ENCODE peak calls at places on chromosomes 5 and 9, in six cellular contexts. K is right cardiac atrium, A is body of pancreas, S is GM06990, L is fibroblast of lung, T is LNCaP clone FGC. H is an unnamed sample.

GRCh38 chr5:124343451-124343867 is 403.0 kb downstream of the ZNF608 start:
- DNase-seq in A (no peak), K (no peak), L (peak), S (no peak), T (no peak), H (peak)

GRCh38 chr5:93611900-93612898 is 29.2 kb downstream of the NR2F1 start:
- DNase-seq in S (no peak), A (no peak), K (peak), L (peak), T (no peak), H (no peak)

GRCh38 chr9:79471577-79472543 is 99.9 kb upstream of the TLE4 start:
- DNase-seq in T (no peak), A (peak), K (peak), S (no peak), L (peak), H (peak)

GRCh38 chr5:20972419-20972925 is 984.5 kb upstream of the CDH18 start:
- DNase-seq in T (no peak), A (no peak), K (peak), S (no peak), L (peak), H (no peak)

GRCh38 chr9:4259489-4259888 is 40.4 kb downstream of the GLIS3 start:
- DNase-seq in T (no peak), K (no peak), S (no peak), L (no peak), A (no peak), H (no peak)

GRCh38 chr9:107711528-107711927 is 222.0 kb upstream of the KLF4 start:
- DNase-seq in A (peak), S (no peak), K (peak), L (peak), T (peak), H (peak)

GRCh38 chr5:141245250-141245717 is at the start of gene PCDHB15:
- DNase-seq in K (peak), L (peak), A (no peak), T (no peak), S (no peak), H (peak)

GRCh38 chr5:176429972-176430371 is 13.6 kb upstream of the CLTB start:
- DNase-seq in K (no peak), T (no peak), S (no peak), A (no peak), L (no peak), H (no peak)

GRCh38 chr9:126532019-126532462 is 81.7 kb upstream of the LMX1B start:
- DNase-seq in T (no peak), L (peak), A (no peak), K (peak), S (no peak), H (peak)

GRCh38 chr5:109907751-109908150 is 218.0 kb downstream of the MAN2A1 start:
- DNase-seq in K (no peak), L (peak), A (no peak), S (no peak), T (no peak), H (peak)

GRCh38 chr9:71552480-71552879 is 215.8 kb downstream of the CEMIP2 start:
- DNase-seq in T (no peak), S (no peak), A (peak), L (no peak), K (no peak), H (no peak)

GRCh38 chr5:167642779-167643517 is 648.5 kb upstream of the WWC1 start:
- DNase-seq in T (no peak), A (no peak), S (no peak), K (no peak), L (peak), H (peak)

GRCh38 chr5:66796306-66797292 is 200.4 kb downstream of the MAST4 start:
- DNase-seq in S (no peak), L (peak), K (no peak), A (no peak), T (no peak), H (no peak)

GRCh38 chr5:54703568-54704255 is 186.2 kb downstream of the SNX18 start:
- DNase-seq in K (no peak), A (no peak), S (no peak), L (no peak), T (no peak), H (no peak)

GRCh38 chr5:139075066-139076050 is 122.8 kb downstream of the SIL1 start:
- DNase-seq in L (no peak), K (no peak), T (no peak), S (no peak), A (no peak), H (peak)

GRCh38 chr5:1745806-1746370 is 53.7 kb downstream of the MRPL36 start:
- DNase-seq in K (no peak), T (no peak), S (no peak), A (no peak), L (no peak), H (no peak)

GRCh38 chr5:127072861-127073846 is at the start of gene C5orf63:
- DNase-seq in T (peak), L (peak), K (peak), S (peak), A (peak), H (peak)

GRCh38 chr5:122909470-122910100 is 64.2 kb downstream of the SNX24 start:
- DNase-seq in T (no peak), L (no peak), K (no peak), A (no peak), S (no peak), H (no peak)

GRCh38 chr5:149765932-149766331 is 35.8 kb downstream of the PPARGC1B start:
- DNase-seq in T (no peak), L (no peak), S (no peak), K (no peak), A (no peak), H (no peak)

GRCh38 chr9:135931349-135931820 is 24.0 kb upstream of the CAMSAP1 start:
- DNase-seq in K (no peak), S (no peak), L (no peak), T (no peak), A (no peak), H (no peak)

GRCh38 chr5:52956014-52956413 is 33.1 kb upstream of the ITGA2 start:
- DNase-seq in T (no peak), K (no peak), A (no peak), L (no peak), S (no peak), H (no peak)

GRCh38 chr9:90999425-91000397 is 198.1 kb downstream of the SYK start:
- DNase-seq in S (no peak), L (peak), K (no peak), A (no peak), T (peak), H (no peak)

GRCh38 chr5:882253-883185 is 10.1 kb downstream of the BRD9 start:
- DNase-seq in L (no peak), S (no peak), K (no peak), T (no peak), A (peak), H (no peak)

GRCh38 chr5:29218829-29219228 is 1974.7 kb upstream of the CDH6 start:
- DNase-seq in T (no peak), L (no peak), K (no peak), A (no peak), S (no peak), H (no peak)

GRCh38 chr5:97629281-97629680 is 446.2 kb upstream of the RIOK2 start:
- DNase-seq in K (peak), S (no peak), A (no peak), T (no peak), L (peak), H (peak)

GRCh38 chr5:148499461-148499860 is 115.7 kb downstream of the FBXO38 start:
- DNase-seq in A (no peak), S (no peak), T (no peak), L (peak), K (no peak), H (no peak)

GRCh38 chr5:99607124-99607523 is 678.3 kb upstream of the CHD1 start:
- DNase-seq in K (no peak), T (no peak), A (no peak), S (no peak), L (no peak), H (no peak)

GRCh38 chr9:115213777-115214428 is 95.9 kb upstream of the TNC start:
- DNase-seq in L (peak), T (peak), A (no peak), K (no peak), S (no peak), H (peak)

GRCh38 chr9:130537346-130538050 is 41.9 kb upstream of the FUBP3 start:
- DNase-seq in T (no peak), L (peak), A (no peak), S (no peak), K (no peak), H (no peak)

GRCh38 chr5:83472508-83473343 is 1.2 kb downstream of the VCAN start:
- DNase-seq in L (peak), T (no peak), A (peak), S (peak), K (peak), H (peak)
- H3K4me3 ChIP-seq in L (peak), T (no peak), A (no peak), S (peak), K (peak), H (peak)

DNA sequence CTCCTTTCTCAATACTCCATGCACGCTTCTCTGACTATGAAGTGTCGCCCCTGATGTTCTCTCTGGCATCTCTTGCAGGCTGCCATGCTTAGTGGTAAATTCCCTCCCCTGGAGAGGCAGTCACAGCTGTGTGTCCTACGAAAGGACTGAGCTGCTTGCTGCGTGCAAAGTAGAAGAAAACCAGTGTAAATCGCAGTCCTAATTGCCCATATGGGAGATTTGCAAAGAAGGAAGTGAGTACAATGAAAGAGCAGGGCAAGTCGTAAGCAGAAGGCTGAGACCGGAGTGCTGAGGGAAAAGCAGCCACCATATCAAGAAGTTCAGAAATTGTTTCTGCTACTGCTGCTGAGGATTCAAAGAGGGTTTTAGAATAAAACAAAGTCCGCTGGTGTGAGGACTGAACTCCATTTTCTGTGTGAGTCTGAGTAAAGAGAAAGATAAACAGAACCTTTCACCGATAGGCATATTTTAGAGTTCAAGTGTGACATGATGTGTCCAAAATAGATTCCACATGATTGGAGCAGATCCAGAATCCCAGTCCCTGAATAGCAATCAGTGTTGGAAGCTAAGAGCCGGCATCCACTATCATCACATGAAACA is 507.8 kb upstream of the MPDZ start:
- DNase-seq in S (no peak), K (no peak), T (no peak), L (peak), A (no peak), H (no peak)
- H3K4me3 ChIP-seq in S (no peak), K (peak), T (no peak), L (peak), A (no peak), H (no peak)

DNA sequence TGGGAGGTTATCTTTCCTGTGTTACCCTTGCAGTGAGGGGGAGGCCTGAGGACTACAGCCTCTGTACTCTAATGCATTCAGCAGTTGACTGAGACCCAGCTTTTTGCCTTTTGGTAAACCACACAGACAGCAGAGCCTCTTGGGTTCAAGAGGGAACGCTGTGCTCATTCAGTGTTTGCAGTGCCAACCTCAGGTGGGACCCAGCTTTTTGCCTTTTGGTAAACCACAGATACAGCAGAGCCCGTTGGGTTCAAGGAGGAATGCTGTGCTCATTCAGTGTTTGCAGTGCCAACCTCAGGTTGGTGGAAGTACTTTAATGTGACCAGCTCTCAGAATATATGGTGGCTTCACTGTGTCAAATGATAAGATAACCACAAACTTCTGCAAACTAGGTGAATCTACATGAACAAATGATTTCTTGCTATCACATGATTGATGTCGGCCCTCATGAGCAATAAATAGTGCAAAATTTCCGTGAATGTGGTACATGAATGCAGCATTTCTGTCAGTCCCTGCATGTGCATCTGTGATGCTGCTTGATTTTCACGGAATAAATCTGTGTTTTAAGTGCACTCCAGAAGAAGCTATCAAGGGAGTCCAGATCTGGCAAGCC is 1.7 kb downstream of the IQGAP2 start:
- DNase-seq in A (no peak), L (no peak), S (no peak), K (no peak), T (no peak), H (no peak)
- H3K4me3 ChIP-seq in A (no peak), L (no peak), S (peak), K (peak), T (no peak), H (no peak)

DNA sequence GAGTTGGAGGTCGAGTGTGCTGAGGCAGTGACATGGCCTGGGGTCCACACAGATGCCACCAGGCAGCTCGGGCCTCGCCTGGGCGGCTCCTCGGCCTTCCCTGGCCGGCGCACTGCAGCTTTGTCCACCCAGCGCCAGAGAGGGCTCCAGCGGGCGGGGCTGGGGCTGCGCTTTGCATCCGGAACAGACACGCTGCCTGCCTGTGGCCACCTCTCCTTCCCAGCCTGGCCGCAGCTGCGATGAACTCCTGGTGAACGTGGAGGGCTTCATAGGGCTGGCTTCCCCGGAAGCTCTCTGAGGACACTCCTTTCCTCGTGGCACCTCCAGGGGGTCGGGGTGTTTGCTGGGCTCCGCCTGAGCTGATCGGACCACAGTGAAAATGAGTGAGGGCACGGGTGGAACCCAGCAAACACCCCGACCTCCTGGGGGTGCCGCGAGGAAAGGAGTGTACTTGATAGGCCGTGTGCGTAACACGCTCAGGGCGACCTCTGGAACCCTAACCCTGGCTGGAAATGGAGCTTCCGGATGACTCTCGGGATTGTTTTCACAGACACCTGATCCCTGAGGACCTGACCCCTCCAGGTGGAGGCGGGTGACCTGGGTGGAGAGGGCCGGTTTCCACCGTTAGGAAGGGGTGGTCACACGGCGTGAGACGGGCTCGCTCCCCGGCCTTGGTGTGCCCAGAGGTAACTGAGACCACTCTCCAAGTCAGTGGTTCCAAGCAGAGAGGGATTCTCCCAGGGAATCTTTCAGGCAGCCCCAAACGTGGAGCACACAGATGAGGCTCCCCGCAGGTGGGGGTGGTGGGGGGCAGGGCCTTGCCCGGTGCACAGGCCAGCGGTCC is 31.8 kb upstream of the RXRA start:
- DNase-seq in A (no peak), S (no peak), L (no peak), K (peak), T (no peak), H (no peak)
- H3K4me3 ChIP-seq in A (no peak), S (no peak), L (peak), K (no peak), T (no peak), H (no peak)

GRCh38 chr9:19809422-19810269 is 20.8 kb upstream of the SLC24A2 start:
- DNase-seq in A (no peak), T (no peak), L (no peak), S (no peak), K (no peak), H (no peak)

GRCh38 chr9:19812194-19812593 is 23.4 kb upstream of the SLC24A2 start:
- DNase-seq in A (no peak), T (no peak), L (no peak), K (no peak), S (no peak), H (no peak)

GRCh38 chr9:19804431-19804830 is 15.6 kb upstream of the SLC24A2 start:
- DNase-seq in T (no peak), L (no peak), A (no peak), K (no peak), S (no peak), H (no peak)

DNA sequence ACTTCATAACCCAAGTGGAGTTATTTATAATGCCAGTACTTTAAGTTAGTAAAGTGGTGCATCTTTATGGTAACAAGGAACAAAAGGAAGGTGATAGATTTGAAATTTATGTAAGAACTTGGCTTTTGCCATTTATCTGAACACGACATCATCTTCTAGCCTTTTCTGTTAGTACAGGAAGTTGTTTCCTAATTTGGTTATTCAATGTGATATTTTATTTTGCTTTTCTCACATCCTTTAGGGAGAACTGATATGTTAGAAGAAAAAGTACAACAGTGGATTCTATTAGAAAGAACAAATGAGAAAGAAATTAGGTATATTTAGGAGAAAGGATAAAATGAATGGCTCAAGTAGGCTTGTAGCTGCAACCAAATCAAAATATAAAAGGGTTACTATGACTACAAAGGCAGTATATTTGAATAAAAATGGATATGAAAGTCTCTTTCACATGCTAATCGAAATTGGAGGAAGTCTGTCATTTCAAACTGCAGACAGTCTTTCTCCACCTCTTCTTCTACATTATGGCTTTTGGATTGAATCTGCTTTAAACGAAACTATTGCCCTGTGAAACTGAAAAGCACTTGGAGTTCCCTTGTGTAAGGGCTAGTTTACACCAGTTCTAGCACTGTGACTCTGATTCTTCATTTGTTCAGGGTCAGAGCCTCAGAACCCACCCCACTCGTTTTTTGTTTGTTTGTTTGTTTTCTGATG is 18.5 kb upstream of the SLC24A2 start:
- DNase-seq in A (no peak), K (no peak), L (no peak), S (no peak), T (no peak), H (no peak)
- H3K4me3 ChIP-seq in A (no peak), K (no peak), L (no peak), S (no peak), T (no peak), H (no peak)

GRCh38 chr9:105500108-105500766 is 52.4 kb downstream of the FSD1L start:
- DNase-seq in T (no peak), K (no peak), A (no peak), L (no peak), S (peak), H (no peak)
- H3K4me3 ChIP-seq in T (no peak), K (no peak), A (no peak), L (no peak), S (peak), H (no peak)

GRCh38 chr5:119285070-119285916 is 70.5 kb upstream of the TNFAIP8 start:
- DNase-seq in T (no peak), A (no peak), K (no peak), L (no peak), S (no peak), H (no peak)
- H3K4me3 ChIP-seq in T (no peak), A (no peak), K (no peak), L (no peak), S (no peak), H (no peak)

DNA sequence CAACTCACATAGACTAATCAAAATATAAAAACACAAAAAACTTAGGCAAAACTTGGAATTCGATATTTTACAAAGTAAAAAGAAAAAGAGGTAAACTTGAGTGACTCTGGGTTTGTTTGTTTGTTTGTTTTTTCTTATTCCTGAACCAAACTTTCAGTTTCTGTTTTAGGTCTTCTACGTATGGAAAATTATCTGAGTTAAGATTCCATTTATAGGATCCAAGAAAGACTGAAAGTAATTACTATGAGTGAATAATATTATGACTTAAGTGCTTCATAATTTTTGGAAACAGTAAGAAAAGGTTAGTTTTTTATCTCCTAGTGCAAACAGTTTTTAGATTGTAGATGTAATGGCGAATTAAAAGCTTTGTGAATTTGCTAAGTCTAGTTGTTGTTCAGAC is 13.2 kb downstream of the ST8SIA4 start:
- DNase-seq in K (no peak), A (no peak), S (no peak), L (peak), T (no peak), H (peak)
- H3K4me3 ChIP-seq in K (peak), A (no peak), S (peak), L (no peak), T (no peak), H (peak)